ENCODE peak calls at places on chromosomes 16 and 17, in five cellular contexts. E is adipocyte, P is A673, Q is keratinocyte, W is thoracic aorta. L is an unnamed sample. For H3K36me3, H3K9me3 and H3K27me3, the result is how much of the 10 kb centered on the place peaks cover.

GRCh38 chr17:238071-238963 is 56.9 kb upstream of the DOC2B start:
- DNase-seq in E (no peak), P (no peak), Q (no peak), W (no peak), L (no peak)

GRCh38 chr17:19386276-19386863 is 620 bp downstream of the MFAP4 start:
- DNase-seq in E (peak), P (peak), Q (no peak), W (no peak), L (peak)

GRCh38 chr16:83810906-83811305 is 3.1 kb downstream of the HSBP1 start:
- DNase-seq in E (no peak), P (no peak), Q (no peak), W (no peak), L (no peak)

GRCh38 chr17:36691606-36692005 is 90.2 kb downstream of the MRM1 start:
- DNase-seq in E (no peak), P (no peak), Q (no peak), W (no peak), L (no peak)

GRCh38 chr17:66448008-66448644 is 145.7 kb downstream of the PRKCA start:
- DNase-seq in E (no peak), P (no peak), Q (no peak), W (no peak), L (no peak)

GRCh38 chr17:63841350-63842172 is 924 bp downstream of the SMARCD2 start:
- DNase-seq in E (peak), P (no peak), Q (no peak), W (no peak), L (peak)

GRCh38 chr17:17833664-17834357 is 3.0 kb downstream of the SREBF1 start:
- DNase-seq in E (no peak), P (no peak), Q (no peak), W (no peak), L (no peak)

GRCh38 chr16:56614549-56614991 is 6.2 kb downstream of the MT2A start:
- DNase-seq in E (peak), P (no peak), Q (no peak), W (no peak), L (no peak)

GRCh38 chr17:10739341-10739905 is 9.6 kb upstream of the TMEM220 start:
- DNase-seq in E (no peak), P (no peak), Q (no peak), W (no peak), L (no peak)

GRCh38 chr16:15523092-15523541 is 88.7 kb downstream of the BMERB1 start:
- DNase-seq in E (no peak), P (no peak), Q (no peak), W (no peak), L (no peak)

GRCh38 chr17:14201087-14201486 is 35.6 kb downstream of the CDRT15 start:
- DNase-seq in E (peak), P (peak), Q (no peak), W (no peak), L (no peak)

GRCh38 chr16:17397499-17397891 is 73.3 kb downstream of the XYLT1 start:
- DNase-seq in E (peak), P (no peak), Q (no peak), W (no peak), L (no peak)

GRCh38 chr17:59377410-59377809 is 46.0 kb downstream of the YPEL2 start:
- DNase-seq in E (no peak), P (no peak), Q (no peak), W (no peak), L (no peak)

GRCh38 chr16:66298006-66298405 is 68.5 kb upstream of the CDH5 start:
- DNase-seq in E (no peak), P (no peak), Q (no peak), W (no peak), L (no peak)

GRCh38 chr16:12557808-12558207 is 245.9 kb downstream of the CPPED1 start:
- DNase-seq in E (no peak), P (no peak), Q (no peak), W (no peak), L (peak)

GRCh38 chr17:60170835-60171752 is 21.3 kb downstream of the CA4 start:
- DNase-seq in E (no peak), P (no peak), Q (no peak), W (no peak), L (no peak)

GRCh38 chr16:13940397-13940933 is 20.5 kb downstream of the ERCC4 start:
- DNase-seq in E (no peak), P (no peak), Q (no peak), W (no peak), L (no peak)

DNA sequence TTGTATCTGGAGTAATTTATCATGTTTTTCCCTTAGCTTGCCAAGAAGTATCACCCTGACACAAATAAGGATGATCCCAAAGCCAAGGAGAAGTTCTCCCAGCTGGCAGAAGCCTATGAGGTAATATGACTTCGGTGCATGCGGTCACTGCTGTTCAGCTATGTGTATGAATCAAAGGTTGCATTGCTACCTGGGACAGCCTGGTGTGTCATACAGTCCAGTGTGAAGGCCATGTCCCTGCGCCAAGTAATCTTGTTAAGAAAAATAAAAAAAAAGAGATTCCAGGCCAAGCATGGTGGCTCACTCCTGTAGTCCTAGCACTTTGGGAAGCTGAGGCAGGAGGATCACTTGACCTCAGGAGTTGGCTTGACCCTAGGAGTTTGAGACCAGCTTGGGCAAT is 11.7 kb downstream of the DNAJA3 start:
- DNase-seq in E (no peak), P (no peak), Q (no peak), W (no peak), L (no peak)
- H3K36me3 ChIP-seq in E (half or more), P (half or more), Q (half or more), W (under half), L (under half)

DNA sequence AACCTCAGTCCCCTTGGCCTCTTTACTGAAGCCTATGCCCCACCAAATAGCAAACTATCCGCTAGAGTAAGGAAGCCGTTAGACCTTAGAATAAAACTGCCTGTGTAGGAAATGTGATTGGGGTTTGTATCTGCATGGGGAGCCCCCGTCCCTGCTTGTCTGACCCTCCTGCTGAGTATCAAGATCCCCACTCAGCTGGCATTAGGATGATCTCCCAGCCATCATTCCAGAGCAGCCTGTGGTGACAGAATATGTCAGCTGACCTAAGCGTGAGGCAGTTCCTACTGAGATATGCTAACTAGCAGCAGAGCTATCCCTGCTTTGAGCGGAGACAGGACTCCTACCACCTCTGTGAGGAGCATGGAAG is 645 bp upstream of the GFOD2 start:
- DNase-seq in E (peak), P (peak), Q (no peak), W (no peak), L (peak)
- H3K9me3 ChIP-seq in E (under half), P (under half), Q (under half), W (under half), L (under half)

GRCh38 chr17:7818746-7819645 is 15.0 kb upstream of the KDM6B start:
- DNase-seq in E (no peak), P (no peak), Q (no peak), W (no peak), L (no peak)
- H3K27me3 ChIP-seq in E (under half), P (under half), Q (under half), W (under half), L (under half)

DNA sequence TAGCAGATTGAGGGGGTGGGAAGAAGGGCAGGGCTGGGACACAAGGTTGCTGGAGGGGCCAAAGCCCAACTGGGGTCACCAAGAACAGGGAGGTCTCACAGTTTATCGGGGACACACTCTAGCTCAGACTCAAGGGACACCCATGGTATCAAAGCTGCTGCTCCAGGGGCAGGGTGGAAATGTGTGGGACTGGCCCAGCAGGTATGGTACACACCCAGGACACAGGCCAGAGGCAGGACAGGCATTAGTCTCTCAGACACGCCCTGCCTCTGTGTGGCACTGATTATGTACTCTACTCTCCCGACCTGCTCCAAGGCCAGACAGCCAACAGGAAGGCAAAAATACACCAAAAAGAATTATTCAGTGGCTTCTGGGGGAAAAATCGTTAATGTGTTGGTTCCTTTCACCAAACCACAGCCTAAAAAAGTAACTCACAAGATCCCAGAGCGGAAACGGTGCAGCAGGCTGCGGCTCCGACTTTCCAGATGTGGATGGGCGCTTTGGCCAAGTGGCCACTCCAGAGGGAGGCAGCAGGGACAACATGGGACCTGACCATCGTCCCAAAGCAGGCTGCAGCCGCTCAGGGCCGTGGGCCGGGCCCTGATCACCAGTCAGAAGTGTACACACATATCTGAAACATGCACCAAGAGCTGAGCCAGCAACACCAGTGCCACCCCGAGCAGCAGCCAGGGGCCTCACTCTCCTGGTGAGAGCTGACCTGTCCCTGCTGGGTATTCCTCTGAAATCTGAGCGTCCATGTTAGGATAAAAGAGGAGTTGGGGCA is 978 bp upstream of the SIRT7 start:
- DNase-seq in E (no peak), P (no peak), Q (no peak), W (no peak), L (no peak)
- H3K36me3 ChIP-seq in E (under half), P (under half), Q (under half), W (under half), L (under half)

DNA sequence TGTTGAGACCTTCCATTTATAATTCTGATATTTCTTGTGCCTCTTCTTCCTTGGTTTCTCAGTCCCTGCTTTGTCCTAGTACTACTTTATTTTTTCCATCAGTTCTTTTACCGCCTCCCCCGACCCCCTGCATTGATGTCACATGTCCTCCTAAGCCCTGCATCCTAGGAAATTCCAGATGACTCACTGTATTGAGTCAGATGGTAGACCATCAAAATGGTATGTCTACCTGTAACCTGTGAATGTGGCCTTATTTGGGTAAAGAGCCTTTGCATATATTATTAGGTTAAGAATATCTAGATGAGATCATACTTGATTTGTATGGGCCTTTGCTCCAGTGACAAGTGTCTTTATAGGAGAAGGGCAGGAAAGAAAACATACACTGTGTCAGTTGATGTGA is 515.3 kb upstream of the CA10 start:
- DNase-seq in E (no peak), P (no peak), Q (no peak), W (no peak), L (no peak)
- H3K9me3 ChIP-seq in E (under half), P (under half), Q (under half), W (under half), L (under half)

DNA sequence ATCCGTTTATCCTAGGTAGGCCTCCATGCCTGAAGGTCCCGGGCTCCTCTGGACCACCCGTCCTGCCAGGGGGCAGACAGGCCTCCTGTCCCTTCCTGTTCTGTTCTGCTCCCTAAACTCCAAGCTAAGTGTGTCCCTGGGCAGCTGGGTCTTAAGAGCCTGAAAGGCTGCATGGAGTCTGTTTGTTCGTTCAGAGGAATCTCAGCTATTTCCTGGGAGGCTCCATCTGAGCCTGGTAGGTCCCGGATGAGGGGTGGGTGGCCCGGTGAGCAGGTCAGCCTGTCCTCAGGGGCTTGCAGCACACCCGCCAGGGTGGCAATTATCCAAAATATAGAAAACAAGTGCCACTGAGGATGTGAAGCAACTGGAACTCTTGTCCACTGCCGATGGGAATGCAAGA is 12.6 kb downstream of the ACTG1 start:
- DNase-seq in E (no peak), P (no peak), Q (no peak), W (no peak), L (peak)
- H3K27me3 ChIP-seq in E (under half), P (under half), Q (under half), W (under half), L (under half)

DNA sequence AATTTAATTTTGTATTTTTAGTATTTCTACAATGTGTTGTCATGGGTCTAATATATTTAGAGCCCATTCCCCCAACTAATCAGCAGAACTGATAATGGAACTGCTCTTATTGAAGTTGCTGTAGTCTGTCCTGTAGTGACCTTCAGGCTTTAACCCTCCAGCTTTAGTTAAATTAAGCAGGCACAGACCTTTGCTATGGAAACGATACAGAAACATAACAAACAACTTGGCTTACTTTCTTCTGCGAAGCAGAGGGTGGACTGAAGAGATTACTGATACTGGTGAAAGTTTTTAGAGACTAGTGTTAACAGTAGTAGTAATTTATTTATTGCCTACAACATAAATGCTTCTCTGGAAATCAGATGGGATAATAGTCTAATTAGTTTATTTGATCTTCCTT is 61.4 kb downstream of the NFATC3 start:
- DNase-seq in E (peak), P (peak), Q (no peak), W (no peak), L (no peak)
- H3K36me3 ChIP-seq in E (under half), P (under half), Q (under half), W (under half), L (under half)